ENCODE peak calls at places on chromosomes 4 and X, in ten cellular contexts. S is HFFc6; T is fibroblast of pulmonary artery; R is tibial artery; L is left lung; C is WTC11; M is CD8-positive, alpha-beta T cell; E is dorsolateral prefrontal cortex; P is AG09319; D is progenitor cell of endocrine pancreas. X is an unnamed sample.

GRCh38 chrX:149699761-149700160 is 12.1 kb upstream of the MAGEA11 start:
- DNase-seq in R (no peak), L (no peak), S (no peak), P (no peak), D (no peak), M (no peak), C (no peak), E (no peak), T (no peak), X (no peak)

GRCh38 chr4:181517521-181517920 is 725.7 kb upstream of the TENM3 start:
- DNase-seq in R (no peak), C (no peak), M (no peak), L (no peak), D (no peak), S (no peak), E (no peak), P (no peak), T (peak; percentile 13), X (no peak)

GRCh38 chrX:2442694-2443093 is 58.1 kb downstream of the DHRSX start:
- DNase-seq in S (no peak), M (no peak), C (no peak), D (no peak), L (no peak), T (no peak), P (no peak), R (no peak), E (no peak), X (no peak)

GRCh38 chr4:148054275-148054674 is 322.4 kb downstream of the ARHGAP10 start:
- DNase-seq in C (no peak), D (no peak), L (no peak), P (no peak), E (no peak), M (no peak), S (no peak), R (no peak), T (no peak), X (no peak)

GRCh38 chr4:118911162-118911791 is 22.6 kb downstream of the SYNPO2 start:
- DNase-seq in C (no peak), P (no peak), T (peak; percentile 22), R (no peak), L (no peak), M (no peak), S (peak; percentile 62), E (no peak), D (no peak), X (no peak)

GRCh38 chr4:13537011-13537831 is 7.1 kb downstream of the NKX3-2 start:
- DNase-seq in R (no peak), L (no peak), C (no peak), D (no peak), P (no peak), S (no peak), T (no peak), M (no peak), E (no peak), X (no peak)

GRCh38 chrX:39642071-39642470 is 455.7 kb downstream of the BCOR start:
- DNase-seq in E (no peak), M (no peak), S (no peak), R (no peak), L (no peak), P (no peak), C (no peak), D (no peak), T (no peak), X (no peak)

GRCh38 chrX:100289159-100289558 is 120.9 kb downstream of the PCDH19 start:
- DNase-seq in T (no peak), D (no peak), C (no peak), L (no peak), R (no peak), M (no peak), E (no peak), P (no peak), S (no peak), X (no peak)

GRCh38 chrX:40423299-40423698 is 157.5 kb upstream of the ATP6AP2 start:
- DNase-seq in M (no peak), P (no peak), L (no peak), T (peak; percentile 1), E (no peak), C (no peak), D (no peak), S (no peak), R (no peak), X (no peak)

GRCh38 chr4:117134386-117134785 is 49.0 kb upstream of the TRAM1L1 start:
- DNase-seq in S (peak; percentile 16), D (no peak), E (no peak), L (no peak), T (peak; percentile 48), R (no peak), C (peak; percentile 17), P (no peak), M (no peak), X (no peak)

GRCh38 chr4:105092768-105093167 is 53.9 kb upstream of the TET2 start:
- DNase-seq in D (no peak), R (no peak), S (peak; percentile 15), P (no peak), L (no peak), C (no peak), E (no peak), T (peak; percentile 87), M (no peak), X (no peak)

GRCh38 chrX:154024271-154024670 is 4.6 kb upstream of the IRAK1 start:
- DNase-seq in S (no peak), R (no peak), L (no peak), D (no peak), E (no peak), P (no peak), C (no peak), M (no peak), T (no peak), X (no peak)

DNA sequence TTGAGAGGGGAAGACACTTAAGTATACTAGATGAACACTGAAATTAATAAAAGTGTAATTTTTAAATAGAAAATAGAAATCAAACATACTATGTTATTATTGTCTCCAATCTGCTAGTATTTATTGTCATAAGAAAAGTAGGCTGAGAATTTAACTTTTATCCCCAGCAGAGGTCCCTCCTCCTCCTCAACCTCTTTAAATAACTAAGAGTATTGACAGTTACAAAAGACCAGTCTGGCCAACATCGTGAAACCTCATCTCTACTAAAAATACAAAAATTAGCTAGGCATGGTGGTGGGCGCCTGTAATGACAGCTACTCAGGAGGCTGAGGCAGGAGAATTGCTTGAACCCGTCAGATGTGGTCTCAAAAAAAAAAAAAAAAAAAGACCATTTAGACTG is 4.1 kb downstream of the SLC30A9 start:
- DNase-seq in D (no peak), L (no peak), M (no peak), C (no peak), S (no peak), E (no peak), P (no peak), T (no peak), R (no peak), X (no peak)
- TF ChIP-seq CTCF in D (no peak), L (no peak), M (no peak), C (no peak), S (peak; percentile 41), E (no peak), P (no peak), T (no peak), R (no peak), X (no peak)

GRCh38 chr4:5718411-5718810 is 7.4 kb downstream of the EVC start:
- DNase-seq in E (no peak), R (no peak), C (no peak), D (no peak), T (no peak), S (no peak), P (no peak), M (no peak), L (no peak), X (no peak)

GRCh38 chr4:5720157-5720850 is 9.3 kb downstream of the EVC start:
- DNase-seq in M (no peak), T (no peak), R (no peak), L (no peak), P (no peak), C (no peak), E (no peak), D (no peak), S (no peak), X (no peak)

GRCh38 chr4:5720980-5721379 is 10.0 kb downstream of the EVC start:
- DNase-seq in S (no peak), R (no peak), D (no peak), C (no peak), T (no peak), E (no peak), M (no peak), P (no peak), L (no peak), X (no peak)

GRCh38 chr4:5717449-5718158 is 6.6 kb downstream of the EVC start:
- DNase-seq in P (no peak), T (no peak), L (no peak), S (no peak), E (no peak), M (no peak), C (no peak), R (no peak), D (no peak), X (no peak)

GRCh38 chr4:5719329-5720055 is 8.5 kb downstream of the EVC start:
- DNase-seq in R (no peak), E (no peak), C (no peak), P (no peak), S (no peak), L (no peak), D (no peak), T (no peak), M (no peak), X (no peak)
- TF ChIP-seq CTCF in R (no peak), E (no peak), C (no peak), P (no peak), S (no peak), L (no peak), D (no peak), T (no peak), M (no peak), X (no peak)

DNA sequence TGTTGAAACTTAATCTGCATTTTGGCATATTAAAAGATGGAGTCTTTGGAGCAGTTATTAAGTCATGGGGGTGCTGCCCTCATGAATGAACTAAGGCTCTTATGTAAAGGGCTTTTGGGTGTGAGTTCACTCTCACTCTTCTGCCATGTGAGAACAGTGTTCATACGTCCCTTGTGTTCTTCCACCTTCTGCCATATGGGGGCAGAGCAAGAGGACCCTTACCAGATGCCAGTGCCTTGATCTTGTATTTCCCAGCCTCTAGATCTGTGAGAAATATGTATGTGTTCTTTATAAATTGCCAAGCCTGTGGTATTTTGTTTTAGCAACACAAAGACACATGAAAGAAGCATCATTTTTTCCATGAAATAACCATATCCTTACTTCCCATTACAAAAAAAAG is 213.9 kb downstream of the SPOCK3 start:
- DNase-seq in S (no peak), D (no peak), M (no peak), T (peak; percentile 23), R (no peak), E (no peak), L (no peak), P (no peak), C (peak; percentile 31), X (no peak)
- TF ChIP-seq CTCF in S (peak; percentile 26), D (peak; percentile 34), M (no peak), T (peak; percentile 41), R (no peak), E (no peak), L (no peak), P (no peak), C (peak; percentile 37), X (no peak)

DNA sequence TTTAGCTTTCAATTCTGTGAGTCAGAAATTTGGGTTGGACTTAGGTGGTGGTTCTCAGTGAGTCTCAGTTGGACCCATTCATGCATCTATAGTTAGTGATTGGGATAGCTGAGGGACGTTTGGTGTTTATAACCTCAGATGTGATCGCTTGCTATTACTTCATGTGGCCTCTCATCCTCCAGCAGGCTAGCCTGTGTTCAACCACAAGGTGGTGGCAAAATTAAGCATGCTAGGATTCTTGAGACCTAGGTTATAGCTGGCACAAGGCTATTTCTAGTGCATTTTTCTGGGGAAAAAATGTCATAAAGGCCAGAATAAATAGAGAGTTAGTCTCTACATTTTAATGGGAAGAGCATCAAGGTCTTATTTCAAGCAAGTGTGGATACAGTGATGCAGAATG is 10.9 kb upstream of the GRPR start:
- DNase-seq in M (no peak), P (no peak), E (no peak), L (no peak), D (no peak), R (no peak), C (no peak), T (no peak), S (no peak), X (no peak)
- TF ChIP-seq CTCF in M (no peak), P (no peak), E (no peak), L (no peak), D (peak; percentile 1), R (no peak), C (no peak), T (no peak), S (no peak), X (no peak)